ENCODE peak calls at places on chromosomes 16 and 17, in seven cellular contexts. Q is esophagus muscularis mucosa, D is ovary, E is A549, J is GM12878, W is stomach, C is transverse colon. F is an unnamed sample.

GRCh38 chr17:80036715-80037477 is 454 bp downstream of the CCDC40 start:
- DNase-seq in J (no peak), Q (no peak), E (peak; percentile 63), C (peak; percentile 37), W (no peak), D (peak; percentile 39), F (no peak)

GRCh38 chr17:45221081-45221996 is at the start of gene FMNL1:
- DNase-seq in J (no peak), E (no peak), W (peak; percentile 68), D (no peak), C (peak; percentile 75), Q (no peak), F (no peak)

GRCh38 chr17:64048805-64049204 is 28.4 kb upstream of the ICAM2 start:
- DNase-seq in W (no peak), J (no peak), Q (no peak), E (no peak), D (no peak), C (no peak), F (no peak)

GRCh38 chr16:26658486-26658885 is 408.2 kb upstream of the C16orf82 start:
- DNase-seq in D (no peak), E (no peak), C (no peak), J (no peak), Q (peak; percentile 50), W (no peak), F (no peak)

GRCh38 chr17:17876959-17877547 is 40.3 kb upstream of the SREBF1 start:
- DNase-seq in E (no peak), J (no peak), W (peak; percentile 63), Q (no peak), D (peak; percentile 67), C (no peak), F (no peak)

GRCh38 chr17:3535253-3535995 is 22.2 kb downstream of the TRPV3 start:
- DNase-seq in Q (no peak), W (peak; percentile 50), D (peak; percentile 76), C (peak; percentile 57), J (no peak), E (peak; percentile 89), F (no peak)

GRCh38 chr17:15291674-15292361 is 26.7 kb upstream of the PMP22 start:
- DNase-seq in C (no peak), D (no peak), E (no peak), Q (no peak), J (no peak), W (peak; percentile 26), F (no peak)

GRCh38 chr17:20157078-20157360 is 147.9 kb downstream of the SPECC1 start:
- DNase-seq in Q (no peak), E (no peak), C (peak; percentile 27), D (no peak), J (no peak), W (peak; percentile 35), F (no peak)

GRCh38 chr17:47225436-47225858 is 16.3 kb downstream of the MYL4 start:
- DNase-seq in E (peak; percentile 45), W (peak; percentile 82), J (no peak), C (peak; percentile 52), Q (no peak), D (peak; percentile 69), F (peak; percentile 93)

GRCh38 chr16:87648236-87648635 is 45.9 kb downstream of the JPH3 start:
- DNase-seq in Q (no peak), D (no peak), W (no peak), J (no peak), C (no peak), E (no peak), F (no peak)

GRCh38 chr17:67990909-67991308 is 5.4 kb downstream of the C17orf58 start:
- DNase-seq in C (no peak), E (no peak), W (no peak), D (no peak), Q (no peak), J (no peak), F (no peak)

GRCh38 chr17:12395733-12396354 is 269.8 kb upstream of the MYOCD start:
- DNase-seq in C (no peak), E (peak; percentile 61), J (no peak), Q (no peak), W (peak; percentile 34), D (no peak), F (no peak)

GRCh38 chr17:68101992-68102758 is 66.6 kb downstream of the KPNA2 start:
- DNase-seq in J (no peak), D (no peak), W (peak; percentile 34), C (peak; percentile 47), E (peak; percentile 23), Q (no peak), F (peak; percentile 17)

GRCh38 chr17:2957631-2958286 is 105.6 kb downstream of the OR1D5 start:
- DNase-seq in C (no peak), E (no peak), Q (no peak), D (no peak), J (no peak), W (peak; percentile 20), F (no peak)

DNA sequence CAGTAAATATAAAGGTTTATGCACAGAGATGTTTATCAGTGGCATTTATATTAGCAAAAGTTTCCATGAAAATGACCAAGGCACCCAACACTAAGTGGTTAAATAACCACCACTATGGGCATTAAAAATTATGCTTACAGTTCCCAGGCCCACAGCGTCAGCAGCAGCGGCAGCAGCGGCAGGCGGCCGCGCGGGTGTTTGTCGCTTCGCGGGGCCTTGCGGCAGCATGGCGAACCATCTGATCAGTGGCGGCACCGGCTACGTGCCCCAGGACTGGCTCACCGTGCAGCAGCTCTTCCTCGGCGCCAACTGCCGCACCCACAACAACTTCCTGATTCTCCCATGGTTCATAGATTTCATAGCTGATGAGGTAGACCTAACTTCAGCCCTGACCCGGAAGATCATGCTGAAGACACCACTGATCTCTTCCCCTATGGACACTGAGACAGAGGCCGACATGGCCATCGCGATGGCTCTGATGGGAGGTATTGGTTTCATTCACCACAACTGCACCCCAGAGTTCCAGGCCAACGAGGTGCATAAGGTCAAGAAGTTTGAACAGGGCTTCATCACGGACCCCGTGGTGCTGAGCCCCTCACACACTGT is 71.0 kb downstream of the GRIN2A start:
- DNase-seq in C (no peak), E (no peak), D (no peak), W (no peak), Q (no peak), J (no peak), F (no peak)
- TF ChIP-seq POLR2A in C (no peak), E (no peak), D (no peak), W (no peak), Q (no peak), J (no peak), F (no peak)

GRCh38 chr17:41652461-41652960 is 28.1 kb upstream of the KRT17 start:
- DNase-seq in Q (no peak), D (no peak), J (no peak), W (no peak), E (no peak), C (no peak), F (no peak)
- TF ChIP-seq EP300 in Q (no peak), D (no peak), J (no peak), W (no peak), E (no peak), C (no peak), F (no peak)

GRCh38 chr16:67029249-67030096 is 524 bp downstream of the CBFB start:
- DNase-seq in W (peak; percentile 66), D (peak; percentile 53), E (peak; percentile 45), Q (no peak), J (no peak), C (peak; percentile 69), F (peak; percentile 29)
- TF ChIP-seq POLR2A in W (no peak), D (peak; percentile 42), E (peak; percentile 18), Q (peak; percentile 16), J (peak; percentile 70), C (peak; percentile 53), F (peak; percentile 53)

DNA sequence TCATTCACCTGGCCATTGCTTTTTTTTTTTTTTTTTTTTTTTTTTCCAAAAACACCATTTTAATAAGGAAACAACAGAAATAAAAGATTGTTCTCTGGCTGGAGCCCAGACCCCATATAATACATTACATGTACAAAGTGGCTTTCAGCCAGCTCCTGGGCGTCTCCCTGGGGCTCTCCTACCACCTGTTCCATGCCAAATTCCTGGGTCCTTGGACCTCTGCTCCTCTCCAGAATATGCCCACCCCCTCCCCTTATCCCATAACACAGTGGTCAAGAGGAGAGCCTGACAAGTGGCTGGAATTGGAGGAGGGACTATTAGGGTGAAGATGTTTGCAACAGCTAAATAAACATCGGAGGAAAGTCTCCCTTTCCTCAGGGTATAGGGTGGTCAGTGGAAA is 3.6 kb upstream of the PHF12 start:
- DNase-seq in C (no peak), W (no peak), Q (no peak), E (no peak), J (no peak), D (no peak), F (no peak)
- TF ChIP-seq EP300 in C (no peak), W (no peak), Q (no peak), E (no peak), J (no peak), D (no peak), F (no peak)

DNA sequence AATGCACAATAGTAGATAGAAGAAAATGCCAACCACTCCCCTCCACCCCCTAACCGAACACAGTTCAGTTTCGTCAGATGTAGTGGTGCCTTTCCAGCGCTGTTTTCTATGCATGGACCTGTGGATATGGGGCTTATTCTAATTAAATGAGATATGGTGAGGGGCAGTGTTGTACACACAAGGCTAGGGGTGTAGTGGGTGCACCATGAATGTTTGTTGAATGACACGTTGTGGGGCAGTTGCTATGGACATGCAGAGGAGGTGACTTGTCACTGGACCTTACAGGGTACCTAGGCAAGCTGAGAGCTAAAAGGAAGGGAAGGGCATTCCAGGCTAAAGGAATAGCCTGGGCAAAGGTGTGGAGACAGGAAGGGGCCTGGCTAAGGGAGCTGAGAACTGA is 3.4 kb downstream of the PDK2 start:
- DNase-seq in C (no peak), Q (no peak), J (no peak), D (no peak), W (no peak), E (no peak), F (no peak)
- TF ChIP-seq POLR2A in C (no peak), Q (no peak), J (no peak), D (no peak), W (no peak), E (no peak), F (no peak)

GRCh38 chr17:77127735-77128361 is 12.9 kb upstream of the SEC14L1 start:
- DNase-seq in Q (no peak), J (no peak), W (peak; percentile 89), C (peak; percentile 76), D (no peak), E (no peak), F (peak; percentile 65)
- TF ChIP-seq EP300 in Q (peak; percentile 70), J (no peak), W (no peak), C (peak; percentile 61), D (no peak), E (no peak), F (peak; percentile 78)